ENCODE peak calls at places on chromosome 6, in nine cellular contexts. P is activated naive CD8-positive, alpha-beta T cell treated with anti-CD3 and anti-CD28 coated beads, Interleukin-2, amount 50 U/mL, for 24 hours; G is activated naive CD4-positive, alpha-beta T cell; X is left lung; F is BE2C; C is activated T-helper 1 cell treated with Interleukin-2 at 50 U/mL for 16 hours; J is NCI-H1105 treated with DMSO at 0.1 percent for 48 hours; L is naive thymus-derived CD8-positive, alpha-beta T cell; Z is COR-L47. A is an unnamed sample.

GRCh38 chr6:16747232-16748027 is 13.8 kb downstream of the ATXN1 start:
- DNase-seq in J (no peak), G (no peak), P (no peak), F (no peak), C (no peak), L (no peak), X (no peak), Z (no peak), A (peak)

GRCh38 chr6:100101656-100102055 is 107.6 kb upstream of the MCHR2 start:
- DNase-seq in P (no peak), J (no peak), F (no peak), L (no peak), C (no peak), X (no peak), Z (no peak), G (no peak), A (no peak)

GRCh38 chr6:38350220-38350619 is 289.5 kb downstream of the BTBD9 start:
- DNase-seq in L (no peak), G (no peak), X (no peak), P (no peak), C (no peak), F (no peak), J (no peak), Z (no peak), A (no peak)

GRCh38 chr6:25326958-25327357 is 47.8 kb downstream of the CARMIL1 start:
- DNase-seq in P (no peak), L (no peak), F (no peak), Z (no peak), J (no peak), X (no peak), C (no peak), G (no peak), A (no peak)

GRCh38 chr6:90574610-90575009 is 12.3 kb downstream of the MAP3K7 start:
- DNase-seq in L (no peak), X (no peak), J (no peak), G (no peak), P (no peak), Z (no peak), C (no peak), F (no peak), A (no peak)

GRCh38 chr6:46381579-46381978 is 109.7 kb downstream of the RCAN2 start:
- DNase-seq in X (no peak), L (no peak), Z (no peak), G (no peak), F (no peak), J (no peak), P (no peak), C (no peak), A (no peak)

GRCh38 chr6:2793491-2794151 is 28.4 kb downstream of the WRNIP1 start:
- DNase-seq in L (no peak), G (no peak), P (peak), Z (peak), C (no peak), F (no peak), J (no peak), X (no peak), A (no peak)

GRCh38 chr6:44247338-44248302 is 719 bp downstream of the HSP90AB1 start:
- DNase-seq in L (peak), Z (peak), P (peak), J (peak), G (peak), C (peak), F (peak), X (peak), A (peak)

GRCh38 chr6:54617730-54618129 is 228.8 kb upstream of the FAM83B start:
- DNase-seq in G (no peak), L (no peak), J (no peak), X (no peak), F (no peak), P (no peak), Z (no peak), C (no peak), A (peak)

GRCh38 chr6:21744321-21744720 is 150.8 kb downstream of the SOX4 start:
- DNase-seq in L (no peak), P (no peak), C (no peak), J (no peak), X (no peak), G (no peak), Z (no peak), F (no peak), A (no peak)

GRCh38 chr6:11593096-11593495 is 55.5 kb downstream of the TMEM170B start:
- DNase-seq in Z (no peak), L (no peak), X (no peak), G (no peak), P (no peak), F (no peak), C (no peak), J (no peak), A (no peak)

GRCh38 chr6:163764565-163764964 is 350.0 kb downstream of the QKI start:
- DNase-seq in Z (no peak), P (no peak), J (no peak), X (no peak), G (no peak), F (no peak), L (no peak), C (no peak), A (peak)

GRCh38 chr6:73131706-73132105 is 93.6 kb downstream of the KHDC1L start:
- DNase-seq in Z (no peak), G (no peak), C (no peak), J (no peak), X (no peak), P (no peak), F (no peak), L (no peak), A (no peak)

GRCh38 chr6:108115598-108116058 is 41.1 kb upstream of the OSTM1 start:
- DNase-seq in G (no peak), C (no peak), X (peak), L (no peak), Z (no peak), P (peak), F (peak), J (peak), A (peak)

GRCh38 chr6:16334671-16335070 is 96.3 kb downstream of the GMPR start:
- DNase-seq in J (no peak), C (no peak), X (peak), P (no peak), Z (no peak), G (no peak), F (no peak), L (no peak), A (peak)

GRCh38 chr6:13766201-13766634 is 48.1 kb downstream of the MCUR1 start:
- DNase-seq in G (no peak), F (no peak), P (no peak), J (no peak), Z (no peak), L (no peak), X (no peak), C (no peak), A (peak)

GRCh38 chr6:32156891-32157290 is 3.0 kb downstream of the PPT2 start:
- DNase-seq in G (no peak), Z (no peak), P (no peak), J (no peak), C (no peak), F (no peak), X (no peak), L (no peak), A (no peak)

GRCh38 chr6:10458287-10458686 is 43.4 kb upstream of the TFAP2A start:
- DNase-seq in Z (no peak), P (no peak), F (no peak), X (no peak), L (no peak), J (no peak), G (no peak), C (no peak), A (no peak)

GRCh38 chr6:154615483-154616025 is 105.1 kb upstream of the CNKSR3 start:
- DNase-seq in Z (peak), P (no peak), X (peak), J (peak), F (peak), G (no peak), L (no peak), C (no peak), A (peak)

GRCh38 chr6:135938588-135939215 is 87.2 kb downstream of the PDE7B start:
- DNase-seq in G (no peak), P (no peak), X (no peak), Z (no peak), J (no peak), L (no peak), C (no peak), F (no peak), A (peak)

GRCh38 chr6:105519954-105520353 is 117.1 kb upstream of the PREP start:
- DNase-seq in J (no peak), P (no peak), L (no peak), Z (no peak), C (no peak), F (no peak), X (no peak), G (no peak), A (peak)

GRCh38 chr6:155077331-155077730 is 82.2 kb downstream of the TIAM2 start:
- DNase-seq in X (no peak), J (no peak), F (no peak), L (no peak), G (no peak), C (no peak), P (no peak), Z (no peak), A (no peak)

GRCh38 chr6:19578489-19578888 is 258.7 kb upstream of the ID4 start:
- DNase-seq in L (no peak), F (no peak), C (no peak), J (no peak), Z (no peak), G (no peak), X (no peak), P (no peak), A (no peak)

GRCh38 chr6:47852727-47853126 is 70.9 kb downstream of the OPN5 start:
- DNase-seq in F (no peak), C (no peak), X (no peak), G (no peak), L (no peak), P (no peak), Z (no peak), J (no peak), A (peak)

GRCh38 chr6:170111816-170112582 is 178.9 kb downstream of the DLL1 start:
- DNase-seq in Z (no peak), X (peak), J (no peak), G (no peak), P (no peak), L (no peak), F (no peak), C (no peak), A (no peak)

GRCh38 chr6:126067080-126067479 is 80.7 kb downstream of the TRMT11 start:
- DNase-seq in X (no peak), J (no peak), F (no peak), Z (no peak), C (no peak), L (no peak), G (no peak), P (no peak), A (no peak)